ENCODE peak calls at places on chromosomes 3 and 15, in ten cellular contexts. D is WTC11, W is RWPE1, N is A549, T is AG10803, O is cardiac muscle cell, L is astrocyte of the cerebellum, X is H9, Z is GM06990, Q is stomach. Y is an unnamed sample.
A peak's percentile ranks its signal among the peaks of the same experiment; 100 is the strongest.

GRCh38 chr3:14290631-14291385 is 111.6 kb upstream of the SLC6A6 start:
- DNase-seq in D (no peak), W (no peak), N (no peak), T (peak; percentile 76), O (no peak), L (no peak), X (no peak), Z (no peak), Q (no peak), Y (no peak)

GRCh38 chr3:197539651-197540051 is 16.1 kb downstream of the BDH1 start:
- DNase-seq in D (no peak), W (peak; percentile 67), N (no peak), T (no peak), O (no peak), L (no peak), X (no peak), Z (no peak), Q (no peak), Y (peak; percentile 76)

GRCh38 chr3:155556531-155556930 is 188.3 kb downstream of the PLCH1 start:
- DNase-seq in D (no peak), W (no peak), N (no peak), T (peak; percentile 48), O (peak; percentile 1), L (no peak), X (no peak), Z (no peak), Q (no peak), Y (no peak)

GRCh38 chr15:77633134-77633912 is 611 bp upstream of the LINGO1 start:
- DNase-seq in D (peak; percentile 98), W (peak; percentile 90), N (peak; percentile 95), T (peak; percentile 65), O (peak; percentile 95), L (peak; percentile 38), X (peak; percentile 96), Z (peak; percentile 75), Q (peak; percentile 90), Y (peak; percentile 98)

GRCh38 chr3:149317072-149317471 is 16.4 kb downstream of the TM4SF18 start:
- DNase-seq in D (no peak), W (no peak), N (no peak), T (no peak), O (no peak), L (no peak), X (no peak), Z (no peak), Q (no peak), Y (no peak)

GRCh38 chr15:73378089-73378488 is 9.3 kb upstream of the HCN4 start:
- DNase-seq in D (no peak), W (no peak), N (no peak), T (no peak), O (no peak), L (no peak), X (no peak), Z (no peak), Q (no peak), Y (no peak)

GRCh38 chr15:84909029-84909428 is 24.6 kb downstream of the SLC28A1 start:
- DNase-seq in D (no peak), W (no peak), N (no peak), T (no peak), O (no peak), L (no peak), X (no peak), Z (no peak), Q (no peak), Y (no peak)

GRCh38 chr15:63110428-63111026 is 11.1 kb upstream of the LACTB start:
- DNase-seq in D (no peak), W (no peak), N (no peak), T (no peak), O (no peak), L (no peak), X (no peak), Z (no peak), Q (no peak), Y (no peak)

GRCh38 chr3:13347390-13347966 is 72.6 kb downstream of the NUP210 start:
- DNase-seq in D (peak; percentile 46), W (no peak), N (no peak), T (peak; percentile 29), O (peak; percentile 28), L (no peak), X (peak; percentile 74), Z (no peak), Q (no peak), Y (no peak)

GRCh38 chr15:70096215-70096974 is 1.3 kb downstream of the TLE3 start:
- DNase-seq in D (peak; percentile 31), W (peak; percentile 66), N (peak; percentile 73), T (peak; percentile 24), O (peak; percentile 37), L (no peak), X (no peak), Z (peak; percentile 52), Q (peak; percentile 47), Y (peak; percentile 64)

DNA sequence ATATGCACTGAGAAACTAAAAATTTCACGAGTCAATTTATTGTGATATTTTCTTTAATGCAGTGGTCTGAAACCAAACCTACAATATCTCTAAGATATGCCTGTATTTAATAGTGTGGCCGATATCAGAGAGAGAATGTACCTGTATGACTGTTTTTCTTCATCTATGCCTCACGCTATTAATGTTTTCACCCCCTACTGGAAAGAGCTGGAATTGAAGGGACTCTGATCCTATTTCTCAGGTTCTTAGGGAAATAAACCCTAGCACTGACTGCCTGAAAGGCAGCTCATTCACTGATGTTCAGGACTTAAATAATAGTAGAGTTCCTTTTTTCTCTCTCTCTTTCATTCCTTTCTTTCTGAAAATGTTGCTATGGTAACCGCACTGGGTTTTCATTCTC is 1135.9 kb downstream of the IGSF11 start:
- DNase-seq in D (no peak), W (no peak), N (no peak), T (peak; percentile 1), O (no peak), L (no peak), X (no peak), Z (no peak), Q (no peak), Y (peak; percentile 11)
- TF ChIP-seq CTCF in D (peak; percentile 37), W (no peak), N (peak; percentile 23), T (peak; percentile 53), O (peak; percentile 44), L (peak; percentile 38), X (peak; percentile 77), Z (peak; percentile 68), Q (peak; percentile 34), Y (peak; percentile 36)

GRCh38 chr3:127450331-127450730 is 140.2 kb downstream of the TPRA1 start:
- DNase-seq in D (no peak), W (no peak), N (no peak), T (no peak), O (no peak), L (no peak), X (peak; percentile 15), Z (no peak), Q (peak; percentile 11), Y (no peak)

GRCh38 chr3:127446756-127447155 is 143.8 kb downstream of the TPRA1 start:
- DNase-seq in D (no peak), W (no peak), N (no peak), T (no peak), O (no peak), L (no peak), X (peak; percentile 8), Z (no peak), Q (no peak), Y (no peak)

GRCh38 chr3:127449489-127450212 is 140.9 kb downstream of the TPRA1 start:
- DNase-seq in D (no peak), W (no peak), N (no peak), T (no peak), O (no peak), L (no peak), X (peak; percentile 5), Z (no peak), Q (peak; percentile 10), Y (no peak)

GRCh38 chr3:127448671-127449070 is 141.9 kb downstream of the TPRA1 start:
- DNase-seq in D (no peak), W (no peak), N (no peak), T (no peak), O (no peak), L (no peak), X (peak; percentile 8), Z (no peak), Q (peak; percentile 23), Y (no peak)

DNA sequence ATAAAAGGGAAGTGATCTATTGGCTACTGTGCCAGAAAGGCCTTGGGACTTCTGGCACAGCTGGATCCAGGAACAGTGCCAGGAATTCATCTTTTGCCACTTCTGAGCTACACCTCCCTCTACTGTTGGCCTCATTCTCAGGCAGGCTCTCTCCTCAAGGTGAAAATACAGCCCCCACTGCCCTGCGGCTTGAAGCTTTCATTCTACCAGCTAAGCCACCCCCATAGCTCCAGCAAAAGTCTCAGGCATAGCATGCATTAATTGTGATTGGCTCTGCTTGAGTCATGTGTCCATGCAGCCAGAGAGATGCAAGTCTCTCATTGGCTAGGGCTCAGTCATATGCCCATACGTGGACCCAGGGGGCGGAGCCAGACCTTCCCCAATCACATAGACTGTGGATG is 142.4 kb downstream of the TPRA1 start:
- DNase-seq in D (no peak), W (no peak), N (no peak), T (peak; percentile 5), O (no peak), L (no peak), X (peak; percentile 18), Z (no peak), Q (peak; percentile 23), Y (no peak)
- TF ChIP-seq CTCF in D (no peak), W (no peak), N (no peak), T (peak; percentile 8), O (no peak), L (no peak), X (no peak), Z (no peak), Q (no peak), Y (no peak)

DNA sequence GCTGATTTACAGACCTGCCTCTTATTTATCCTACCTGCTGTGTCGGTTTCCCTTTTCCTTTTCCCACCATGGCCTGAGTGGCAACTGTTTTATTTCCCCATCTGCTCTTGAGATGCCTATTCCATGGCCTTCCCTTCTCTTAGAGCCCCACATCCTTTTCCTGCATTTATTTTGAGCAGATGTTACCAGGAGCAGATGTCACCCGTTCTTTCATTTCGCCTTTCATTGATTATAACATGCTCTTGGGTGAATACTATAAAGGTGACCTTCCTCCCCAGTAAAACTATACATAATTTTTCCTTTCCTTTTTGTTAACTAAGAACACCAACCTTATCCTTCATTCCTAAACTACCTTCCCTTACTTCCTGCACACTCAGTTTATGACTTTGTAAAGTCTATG is 8.5 kb upstream of the P2RY1 start:
- DNase-seq in D (no peak), W (no peak), N (no peak), T (no peak), O (no peak), L (no peak), X (no peak), Z (no peak), Q (no peak), Y (no peak)
- TF ChIP-seq CTCF in D (no peak), W (no peak), N (no peak), T (no peak), O (no peak), L (no peak), X (no peak), Z (no peak), Q (no peak), Y (no peak)

GRCh38 chr3:11776346-11776745 is 70.3 kb downstream of the TAMM41 start:
- DNase-seq in D (no peak), W (no peak), N (no peak), T (no peak), O (no peak), L (no peak), X (no peak), Z (no peak), Q (no peak), Y (no peak)
- TF ChIP-seq CTCF in D (no peak), W (no peak), N (no peak), T (no peak), O (no peak), L (no peak), X (no peak), Z (no peak), Q (no peak), Y (no peak)